ENCODE peak calls at places on chromosomes 6 and 20, in six cellular contexts. One of them, this sample, is unnamed.

GRCh38 chr6:35300848-35301247 is 3.2 kb downstream of the DEF6 start:
- DNase-seq in stimulated activated naive B cell treated with anti-CD40 and anti-IgM and Interleukin-4, amounts not matched to agents 10 μg/mL and 1 μg/mL and 100 μg/mL, for 72 hours: no peak
- DNase-seq in Ammon's horn: peak
- DNase-seq in EH: no peak
- DNase-seq in activated naive CD8-positive, alpha-beta T cell treated with anti-CD3 and anti-CD28 coated beads, Interleukin-2, amount 50 U/mL, for 24 hours: peak
- DNase-seq in hypothalamus: no peak
- DNase-seq in this sample: no peak

GRCh38 chr6:35419431-35419830 is 32.7 kb upstream of the FANCE start:
- DNase-seq in stimulated activated naive B cell treated with anti-CD40 and anti-IgM and Interleukin-4, amounts not matched to agents 10 μg/mL and 1 μg/mL and 100 μg/mL, for 72 hours: no peak
- DNase-seq in Ammon's horn: no peak
- DNase-seq in EH: peak
- DNase-seq in activated naive CD8-positive, alpha-beta T cell treated with anti-CD3 and anti-CD28 coated beads, Interleukin-2, amount 50 U/mL, for 24 hours: no peak
- DNase-seq in hypothalamus: no peak
- DNase-seq in this sample: no peak

GRCh38 chr6:6395581-6396197 is 75.2 kb upstream of the F13A1 start:
- DNase-seq in stimulated activated naive B cell treated with anti-CD40 and anti-IgM and Interleukin-4, amounts not matched to agents 10 μg/mL and 1 μg/mL and 100 μg/mL, for 72 hours: no peak
- DNase-seq in Ammon's horn: peak
- DNase-seq in EH: no peak
- DNase-seq in activated naive CD8-positive, alpha-beta T cell treated with anti-CD3 and anti-CD28 coated beads, Interleukin-2, amount 50 U/mL, for 24 hours: no peak
- DNase-seq in hypothalamus: no peak
- DNase-seq in this sample: no peak

GRCh38 chr6:123945386-123945785 is 141.7 kb downstream of the NKAIN2 start:
- DNase-seq in stimulated activated naive B cell treated with anti-CD40 and anti-IgM and Interleukin-4, amounts not matched to agents 10 μg/mL and 1 μg/mL and 100 μg/mL, for 72 hours: no peak
- DNase-seq in Ammon's horn: no peak
- DNase-seq in EH: no peak
- DNase-seq in activated naive CD8-positive, alpha-beta T cell treated with anti-CD3 and anti-CD28 coated beads, Interleukin-2, amount 50 U/mL, for 24 hours: no peak
- DNase-seq in hypothalamus: no peak
- DNase-seq in this sample: no peak

GRCh38 chr20:34452281-34452982 is 63.8 kb upstream of the DYNLRB1 start:
- DNase-seq in stimulated activated naive B cell treated with anti-CD40 and anti-IgM and Interleukin-4, amounts not matched to agents 10 μg/mL and 1 μg/mL and 100 μg/mL, for 72 hours: no peak
- DNase-seq in Ammon's horn: no peak
- DNase-seq in EH: peak
- DNase-seq in activated naive CD8-positive, alpha-beta T cell treated with anti-CD3 and anti-CD28 coated beads, Interleukin-2, amount 50 U/mL, for 24 hours: no peak
- DNase-seq in hypothalamus: no peak
- DNase-seq in this sample: no peak

GRCh38 chr6:89638320-89639195 is at the start of gene LYRM2:
- DNase-seq in stimulated activated naive B cell treated with anti-CD40 and anti-IgM and Interleukin-4, amounts not matched to agents 10 μg/mL and 1 μg/mL and 100 μg/mL, for 72 hours: peak
- DNase-seq in Ammon's horn: peak
- DNase-seq in EH: peak
- DNase-seq in activated naive CD8-positive, alpha-beta T cell treated with anti-CD3 and anti-CD28 coated beads, Interleukin-2, amount 50 U/mL, for 24 hours: peak
- DNase-seq in hypothalamus: peak
- DNase-seq in this sample: peak

GRCh38 chr6:36963451-36964290 is 9.1 kb downstream of the PI16 start:
- DNase-seq in stimulated activated naive B cell treated with anti-CD40 and anti-IgM and Interleukin-4, amounts not matched to agents 10 μg/mL and 1 μg/mL and 100 μg/mL, for 72 hours: no peak
- DNase-seq in Ammon's horn: no peak
- DNase-seq in EH: peak
- DNase-seq in activated naive CD8-positive, alpha-beta T cell treated with anti-CD3 and anti-CD28 coated beads, Interleukin-2, amount 50 U/mL, for 24 hours: no peak
- DNase-seq in hypothalamus: no peak
- DNase-seq in this sample: peak

GRCh38 chr6:9064156-9064555 is 628.8 kb upstream of the SLC35B3 start:
- DNase-seq in stimulated activated naive B cell treated with anti-CD40 and anti-IgM and Interleukin-4, amounts not matched to agents 10 μg/mL and 1 μg/mL and 100 μg/mL, for 72 hours: no peak
- DNase-seq in Ammon's horn: no peak
- DNase-seq in EH: no peak
- DNase-seq in activated naive CD8-positive, alpha-beta T cell treated with anti-CD3 and anti-CD28 coated beads, Interleukin-2, amount 50 U/mL, for 24 hours: no peak
- DNase-seq in hypothalamus: no peak
- DNase-seq in this sample: no peak

GRCh38 chr6:40695114-40695513 is 108.0 kb upstream of the LRFN2 start:
- DNase-seq in stimulated activated naive B cell treated with anti-CD40 and anti-IgM and Interleukin-4, amounts not matched to agents 10 μg/mL and 1 μg/mL and 100 μg/mL, for 72 hours: no peak
- DNase-seq in Ammon's horn: no peak
- DNase-seq in EH: peak
- DNase-seq in activated naive CD8-positive, alpha-beta T cell treated with anti-CD3 and anti-CD28 coated beads, Interleukin-2, amount 50 U/mL, for 24 hours: no peak
- DNase-seq in hypothalamus: no peak
- DNase-seq in this sample: no peak